ENCODE peak calls at places on chromosomes 5 and 9, in six cellular contexts. I is right atrium auricular region; F is PC-3; D is dorsolateral prefrontal cortex; K is sigmoid colon; U is CD8-positive, alpha-beta memory T cell. P is an unnamed sample.

GRCh38 chr9:76884823-76885222 is 21.1 kb downstream of the PRUNE2 start:
- DNase-seq in I (no peak), F (no peak), D (no peak), K (no peak), U (no peak), P (no peak)

GRCh38 chr5:77768978-77769377 is 7.2 kb downstream of the TBCA start:
- DNase-seq in I (no peak), F (no peak), D (no peak), K (no peak), U (no peak), P (no peak)

GRCh38 chr9:136777359-136777758 is 13.0 kb upstream of the LCN15 start:
- DNase-seq in I (no peak), F (no peak), D (no peak), K (no peak), U (no peak), P (no peak)

GRCh38 chr9:97525451-97525850 is 24.0 kb downstream of the TMOD1 start:
- DNase-seq in I (no peak), F (peak; percentile 68), D (no peak), K (no peak), U (no peak), P (no peak)

GRCh38 chr5:83472508-83473343 is 1.2 kb downstream of the VCAN start:
- DNase-seq in I (peak; percentile 79), F (no peak), D (no peak), K (peak; percentile 83), U (no peak), P (no peak)

GRCh38 chr5:101288633-101289032 is 385.6 kb upstream of the ST8SIA4 start:
- DNase-seq in I (no peak), F (no peak), D (no peak), K (no peak), U (no peak), P (no peak)

GRCh38 chr5:133916914-133917313 is 51.5 kb downstream of the C5orf15 start:
- DNase-seq in I (no peak), F (no peak), D (no peak), K (no peak), U (no peak), P (no peak)

GRCh38 chr5:54324651-54325271 is 14.4 kb upstream of the ARL15 start:
- DNase-seq in I (no peak), F (no peak), D (no peak), K (no peak), U (no peak), P (no peak)

GRCh38 chr5:173326501-173326960 is 1.7 kb downstream of the STC2 start:
- DNase-seq in I (no peak), F (peak; percentile 78), D (no peak), K (no peak), U (no peak), P (peak; percentile 79)

GRCh38 chr9:133492061-133493021 is 13.4 kb upstream of the SLC2A6 start:
- DNase-seq in I (no peak), F (no peak), D (no peak), K (no peak), U (no peak), P (no peak)

GRCh38 chr9:104835163-104835562 is 71.2 kb downstream of the NIPSNAP3B start:
- DNase-seq in I (no peak), F (no peak), D (no peak), K (no peak), U (no peak), P (no peak)

GRCh38 chr5:79544136-79544535 is 30.2 kb upstream of the HOMER1 start:
- DNase-seq in I (no peak), F (no peak), D (no peak), K (no peak), U (no peak), P (no peak)

GRCh38 chr9:85743290-85744128 is 1.8 kb upstream of the AGTPBP1 start:
- DNase-seq in I (no peak), F (peak; percentile 77), D (no peak), K (peak; percentile 67), U (no peak), P (peak; percentile 87)

GRCh38 chr9:15572200-15572599 is 19.4 kb downstream of the CCDC171 start:
- DNase-seq in I (no peak), F (no peak), D (no peak), K (no peak), U (no peak), P (no peak)

GRCh38 chr5:148507644-148508043 is 123.9 kb downstream of the FBXO38 start:
- DNase-seq in I (no peak), F (no peak), D (no peak), K (no peak), U (no peak), P (no peak)

GRCh38 chr5:178213748-178214151 is 9.4 kb downstream of the HNRNPAB start:
- DNase-seq in I (no peak), F (no peak), D (no peak), K (no peak), U (no peak), P (no peak)

GRCh38 chr5:10511741-10512640 is 51.9 kb upstream of the ANKRD33B start:
- DNase-seq in I (no peak), F (no peak), D (no peak), K (no peak), U (no peak), P (no peak)

GRCh38 chr5:180315762-180316212 is 23.9 kb upstream of the MAPK9 start:
- DNase-seq in I (no peak), F (peak; percentile 66), D (peak; percentile 58), K (no peak), U (peak; percentile 66), P (peak; percentile 28)

GRCh38 chr9:14146201-14146890 is 167.6 kb downstream of the NFIB start:
- DNase-seq in I (no peak), F (no peak), D (no peak), K (no peak), U (no peak), P (no peak)

GRCh38 chr5:89265511-89266169 is 382.7 kb upstream of the MEF2C start:
- DNase-seq in I (no peak), F (peak; percentile 51), D (no peak), K (no peak), U (no peak), P (peak; percentile 74)

GRCh38 chr9:101408374-101409078 is 9.9 kb downstream of the ZNF189 start:
- DNase-seq in I (no peak), F (no peak), D (no peak), K (no peak), U (no peak), P (no peak)

GRCh38 chr5:135488727-135489465 is 36.7 kb upstream of the TIFAB start:
- DNase-seq in I (no peak), F (peak; percentile 76), D (peak; percentile 55), K (no peak), U (no peak), P (peak; percentile 62)

GRCh38 chr5:9112520-9113291 is 433.2 kb downstream of the SEMA5A start:
- DNase-seq in I (no peak), F (no peak), D (no peak), K (no peak), U (no peak), P (peak; percentile 24)

GRCh38 chr9:131660466-131661405 is 79.1 kb downstream of the RAPGEF1 start:
- DNase-seq in I (no peak), F (no peak), D (no peak), K (no peak), U (no peak), P (peak; percentile 48)

GRCh38 chr5:169279125-169279524 is 21.8 kb downstream of the SLIT3 start:
- DNase-seq in I (no peak), F (no peak), D (no peak), K (no peak), U (no peak), P (no peak)

GRCh38 chr5:35785601-35786085 is 71.0 kb upstream of the IL7R start:
- DNase-seq in I (no peak), F (peak; percentile 31), D (no peak), K (no peak), U (no peak), P (no peak)

GRCh38 chr9:88923653-88924284 is 67.5 kb upstream of the S1PR3 start:
- DNase-seq in I (no peak), F (no peak), D (no peak), K (no peak), U (no peak), P (no peak)

GRCh38 chr9:1050125-1050895 is at the start of gene DMRT2:
- DNase-seq in I (peak; percentile 77), F (no peak), D (peak; percentile 31), K (peak; percentile 89), U (no peak), P (peak; percentile 12)

GRCh38 chr5:80654054-80654390 is 430 bp upstream of the MSH3 start:
- DNase-seq in I (no peak), F (peak; percentile 4), D (peak; percentile 5), K (no peak), U (no peak), P (no peak)

DNA sequence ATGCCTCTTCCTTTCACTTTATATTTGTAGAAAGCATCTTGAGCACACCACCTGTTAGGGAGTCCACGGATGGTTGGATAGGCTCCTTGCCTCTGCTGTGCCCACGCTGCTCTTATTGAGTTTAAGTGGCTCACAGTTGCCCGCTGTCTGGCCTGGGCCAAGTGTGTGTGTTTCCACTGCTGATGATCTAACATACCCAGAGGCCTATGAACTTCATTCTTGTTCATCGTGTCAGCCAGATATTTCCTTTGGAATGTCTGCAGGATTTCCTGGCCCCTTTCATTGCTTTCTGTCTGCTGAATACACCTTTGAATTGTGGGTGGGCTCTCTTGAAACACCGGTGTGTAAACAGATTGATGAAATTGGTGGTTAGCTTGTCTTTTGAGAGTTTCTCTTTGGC is 46.6 kb downstream of the MVB12B start:
- DNase-seq in I (no peak), F (peak; percentile 62), D (no peak), K (no peak), U (no peak), P (peak; percentile 21)
- H3K27ac ChIP-seq in I (no peak overlapping the region), F (no peak overlapping the region), D (peak overlapping the region; percentile 98), K (peak overlapping the region; percentile 17), U (no peak overlapping the region), P (no peak overlapping the region)

GRCh38 chr5:1444361-1445189 is 665 bp downstream of the SLC6A3 start:
- DNase-seq in I (no peak), F (no peak), D (no peak), K (no peak), U (no peak), P (no peak)
- H3K27me3 ChIP-seq in I (peaks cover 23% of the 10 kb centered on the region), F (peaks cover 22% of the 10 kb centered on the region), D (peaks cover 16% of the 10 kb centered on the region), K (peaks cover 81% of the 10 kb centered on the region), U (peaks cover 13% of the 10 kb centered on the region), P (peaks cover 49% of the 10 kb centered on the region)

GRCh38 chr9:32350682-32351081 is 33.8 kb upstream of the ACO1 start:
- DNase-seq in I (no peak), F (peak; percentile 62), D (no peak), K (no peak), U (no peak), P (no peak)

GRCh38 chr9:32348289-32348688 is 36.2 kb upstream of the ACO1 start:
- DNase-seq in I (no peak), F (no peak), D (no peak), K (no peak), U (no peak), P (no peak)

GRCh38 chr9:32351845-32352244 is 32.6 kb upstream of the ACO1 start:
- DNase-seq in I (no peak), F (peak; percentile 18), D (no peak), K (no peak), U (no peak), P (no peak)
- H3K4me3 ChIP-seq in I (no peak overlapping the region), F (no peak overlapping the region), D (no peak overlapping the region), K (no peak overlapping the region), U (no peak overlapping the region), P (no peak overlapping the region)

DNA sequence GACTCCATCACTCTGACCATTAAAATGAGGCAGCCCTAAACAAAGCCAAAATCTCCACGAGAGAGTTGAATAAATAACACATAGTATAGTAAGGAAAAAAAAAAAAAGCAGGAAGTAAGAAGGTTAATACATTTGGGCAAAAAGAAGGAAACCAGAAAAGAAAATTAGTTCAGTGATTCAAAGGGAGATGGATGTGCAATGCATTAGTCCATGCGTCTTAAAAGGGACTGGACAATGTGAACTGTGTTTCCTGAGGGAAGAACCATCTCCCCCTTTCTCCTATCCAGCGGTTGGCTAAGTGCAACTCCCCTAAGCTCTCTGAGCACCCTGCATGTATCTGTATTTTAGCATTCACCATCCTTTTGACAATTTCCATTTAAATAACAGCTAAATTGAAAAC is 1.4 kb downstream of the ANKRA2 start:
- DNase-seq in I (no peak), F (no peak), D (no peak), K (no peak), U (no peak), P (no peak)
- H3K27ac ChIP-seq in I (peak overlapping the region; percentile 94), F (no peak overlapping the region), D (no peak overlapping the region), K (peak overlapping the region; percentile 96), U (no peak overlapping the region), P (no peak overlapping the region)

P was measured in brain microvascular endothelial cell.